ENCODE peak calls at places on chromosome 11, in five cellular contexts. T, K, F, R and X are unnamed samples.

GRCh38 chr11:111978028-111978771 is 41.1 kb downstream of the DIXDC1 start:
- DNase-seq in F (peak), R (no peak), T (no peak), K (peak), X (peak)

GRCh38 chr11:12087075-12087775 is 23.2 kb upstream of the MICAL2 start:
- DNase-seq in K (peak), T (no peak), F (no peak), R (peak), X (peak)

GRCh38 chr11:62652156-62653006 is 721 bp downstream of the INTS5 start:
- DNase-seq in K (no peak), F (no peak), T (peak), R (no peak), X (no peak)

GRCh38 chr11:117072517-117073218 is 25.6 kb downstream of the SIK3 start:
- DNase-seq in K (peak), F (no peak), R (no peak), T (no peak), X (no peak)

GRCh38 chr11:73184953-73185671 is 33.0 kb upstream of the P2RY2 start:
- DNase-seq in R (peak), K (peak), T (no peak), F (peak), X (peak)

GRCh38 chr11:131687291-131688055 is 317.1 kb downstream of the NTM start:
- DNase-seq in T (no peak), F (no peak), K (no peak), R (no peak), X (no peak)

GRCh38 chr11:127643659-127644058 is 643.1 kb upstream of the KIRREL3 start:
- DNase-seq in T (no peak), F (no peak), K (no peak), R (no peak), X (peak)

GRCh38 chr11:78562398-78562797 is 12.3 kb downstream of the NARS2 start:
- DNase-seq in K (peak), F (no peak), R (no peak), T (no peak), X (no peak)

GRCh38 chr11:35040221-35040942 is 98.6 kb upstream of the CD44 start:
- DNase-seq in T (no peak), K (peak), R (no peak), F (no peak), X (no peak)

GRCh38 chr11:9678576-9678975 is 14.7 kb downstream of the SWAP70 start:
- DNase-seq in R (no peak), T (no peak), K (no peak), F (no peak), X (no peak)

GRCh38 chr11:639324-639977 is 2.4 kb downstream of the DRD4 start:
- DNase-seq in K (no peak), R (no peak), F (no peak), T (no peak), X (no peak)